ENCODE peak calls at places on chromosomes 7 and 10, in six cellular contexts. T is EH; J is prostate gland; P is HCT116; K is cardiac muscle cell; I is stimulated activated CD8-positive, alpha-beta memory T cell treated with anti-CD3 and anti-CD28 coated beads, Interleukin-15, amount 100 ng/mL, for 24 hours. U is an unnamed sample.

GRCh38 chr10:9342865-9343450 is 1288.5 kb downstream of the GATA3 start:
- DNase-seq in J (no peak), K (peak; percentile 56), T (peak; percentile 47), I (no peak), P (no peak), U (peak; percentile 57)

GRCh38 chr10:24451325-24451820 is 242.4 kb downstream of the KIAA1217 start:
- DNase-seq in T (no peak), K (no peak), P (no peak), J (no peak), I (no peak), U (no peak)

GRCh38 chr10:129881641-129882040 is 82.4 kb downstream of the EBF3 start:
- DNase-seq in P (no peak), I (no peak), T (no peak), K (no peak), J (no peak), U (no peak)

GRCh38 chr7:157625973-157626790 is 289.4 kb downstream of the DNAJB6 start:
- DNase-seq in K (no peak), T (no peak), P (no peak), I (no peak), J (no peak), U (no peak)

GRCh38 chr10:129893690-129894089 is 70.4 kb downstream of the EBF3 start:
- DNase-seq in J (no peak), K (no peak), T (no peak), I (no peak), P (no peak), U (no peak)

GRCh38 chr10:22086730-22087364 is 83.3 kb upstream of the DNAJC1 start:
- DNase-seq in T (peak; percentile 49), I (no peak), K (peak; percentile 89), P (peak; percentile 38), J (peak; percentile 92), U (no peak)

GRCh38 chr7:139701908-139702307 is 75.9 kb downstream of the HIPK2 start:
- DNase-seq in P (no peak), J (no peak), T (no peak), I (no peak), K (no peak), U (no peak)

GRCh38 chr10:62121197-62121550 is 147.5 kb downstream of the RTKN2 start:
- DNase-seq in T (no peak), P (no peak), I (no peak), K (no peak), J (no peak), U (no peak)

GRCh38 chr10:132443605-132443997 is 46.6 kb downstream of the PWWP2B start:
- DNase-seq in T (peak; percentile 48), J (no peak), I (no peak), P (no peak), K (peak; percentile 50), U (peak; percentile 15)

GRCh38 chr7:723541-723940 is 3.0 kb upstream of the DNAAF5 start:
- DNase-seq in P (no peak), K (no peak), I (no peak), T (no peak), J (no peak), U (no peak)

GRCh38 chr7:30974605-30975256 is 11.0 kb downstream of the GHRHR start:
- DNase-seq in T (peak; percentile 43), K (peak; percentile 69), J (peak; percentile 29), P (peak; percentile 46), I (no peak), U (peak; percentile 27)

GRCh38 chr7:105336009-105336408 is 52.7 kb downstream of the SRPK2 start:
- DNase-seq in T (no peak), J (no peak), K (no peak), P (no peak), I (no peak), U (no peak)

GRCh38 chr10:70814126-70814525 is 1.6 kb upstream of the SGPL1 start:
- DNase-seq in I (no peak), K (no peak), P (no peak), J (no peak), T (no peak), U (no peak)

GRCh38 chr7:130904792-130905191 is 170.8 kb upstream of the KLF14 start:
- DNase-seq in P (no peak), J (no peak), T (no peak), K (no peak), I (no peak), U (no peak)

GRCh38 chr10:71968553-71969474 is 4.6 kb downstream of the CHST3 start:
- DNase-seq in I (no peak), T (peak; percentile 56), P (no peak), J (no peak), K (peak; percentile 24), U (peak; percentile 5)

GRCh38 chr7:68269410-68269809 is 1272.8 kb downstream of the TYW1 start:
- DNase-seq in P (no peak), I (no peak), J (no peak), T (no peak), K (peak; percentile 60), U (no peak)

GRCh38 chr10:107540981-107541380 is 376.5 kb upstream of the SORCS1 start:
- DNase-seq in T (no peak), I (no peak), P (no peak), J (no peak), K (no peak), U (no peak)

GRCh38 chr10:613217-613616 is 76.3 kb downstream of the DIP2C start:
- DNase-seq in P (peak; percentile 6), T (no peak), K (no peak), J (peak; percentile 92), I (no peak), U (peak; percentile 51)

GRCh38 chr7:39741942-39742623 is 118.7 kb downstream of the RALA start:
- DNase-seq in P (no peak), I (no peak), J (no peak), K (peak; percentile 66), T (no peak), U (peak; percentile 48)

GRCh38 chr7:39683216-39683845 is 60.0 kb downstream of the RALA start:
- DNase-seq in J (no peak), P (no peak), K (peak; percentile 70), T (peak; percentile 86), I (no peak), U (no peak)

GRCh38 chr10:31554556-31554955 is 235.5 kb downstream of the ZEB1 start:
- DNase-seq in K (peak; percentile 79), J (no peak), P (no peak), I (no peak), T (peak; percentile 47), U (no peak)

GRCh38 chr10:5732141-5732540 is 47.5 kb downstream of the TASOR2 start:
- DNase-seq in I (no peak), T (no peak), P (no peak), J (no peak), K (no peak), U (no peak)

GRCh38 chr10:24214762-24215161 is 5.8 kb downstream of the KIAA1217 start:
- DNase-seq in K (no peak), P (no peak), T (no peak), I (no peak), J (no peak), U (no peak)